ENCODE peak calls at places on chromosome 11, in six cellular contexts. E is kidney, U is heart left ventricle, P is OCI-LY7, A is endothelial cell of umbilical vein, H is body of pancreas. J is an unnamed sample.
A peak's percentile ranks its signal among the peaks of the same experiment; 100 is the strongest.

GRCh38 chr11:77071077-77071476 is 4.3 kb downstream of the CAPN5 start:
- DNase-seq in E (no peak), A (no peak), U (no peak), H (no peak), P (no peak), J (no peak)

GRCh38 chr11:133509924-133510697 is 22.2 kb downstream of the OPCML start:
- DNase-seq in A (no peak), P (no peak), E (no peak), H (no peak), U (no peak), J (no peak)

GRCh38 chr11:110474578-110474977 is 44.8 kb downstream of the FDX1 start:
- DNase-seq in U (no peak), H (no peak), E (no peak), P (no peak), A (no peak), J (no peak)

GRCh38 chr11:2891901-2892214 is 6.3 kb upstream of the CDKN1C start:
- DNase-seq in H (peak; percentile 70), U (peak; percentile 60), E (no peak), A (no peak), P (no peak), J (no peak)

GRCh38 chr11:92880391-92880790 is 89.1 kb upstream of the MTNR1B start:
- DNase-seq in A (no peak), P (no peak), E (no peak), H (no peak), U (no peak), J (peak; percentile 87)

GRCh38 chr11:57406337-57406904 is 16.0 kb upstream of the PRG2 start:
- DNase-seq in P (no peak), H (no peak), E (no peak), A (peak; percentile 90), U (peak; percentile 57), J (peak; percentile 11)

GRCh38 chr11:10418259-10418949 is 36.7 kb upstream of the AMPD3 start:
- DNase-seq in H (no peak), P (no peak), E (no peak), A (no peak), U (no peak), J (peak; percentile 79)

GRCh38 chr11:60786811-60787567 is 1.9 kb downstream of the MS4A10 start:
- DNase-seq in E (peak; percentile 75), H (peak; percentile 32), P (no peak), U (peak; percentile 86), A (peak; percentile 96), J (peak; percentile 63)

GRCh38 chr11:108115495-108116140 is 5.7 kb upstream of the ACAT1 start:
- DNase-seq in A (peak; percentile 93), U (peak; percentile 86), H (peak; percentile 96), P (peak; percentile 9), E (peak; percentile 90), J (peak; percentile 82)

GRCh38 chr11:115496892-115497291 is 7.3 kb downstream of the CADM1 start:
- DNase-seq in P (no peak), E (no peak), A (no peak), H (no peak), U (no peak), J (no peak)

GRCh38 chr11:18802381-18803257 is 11.0 kb upstream of the PTPN5 start:
- DNase-seq in P (peak; percentile 64), E (no peak), A (peak; percentile 69), U (no peak), H (peak; percentile 65), J (peak; percentile 75)

GRCh38 chr11:130199792-130200191 is 40.2 kb downstream of the ST14 start:
- DNase-seq in U (no peak), P (no peak), E (no peak), H (no peak), A (no peak), J (no peak)

GRCh38 chr11:132472411-132473205 is 1059.7 kb downstream of the OPCML start:
- DNase-seq in A (no peak), U (no peak), E (no peak), H (no peak), P (no peak), J (peak; percentile 79)

GRCh38 chr11:34721646-34722045 is 100.8 kb downstream of the EHF start:
- DNase-seq in H (no peak), U (no peak), A (no peak), P (no peak), E (no peak), J (peak; percentile 2)

GRCh38 chr11:78406568-78407196 is 10.9 kb downstream of the GAB2 start:
- DNase-seq in H (no peak), E (no peak), A (no peak), U (no peak), P (no peak), J (no peak)

GRCh38 chr11:31844351-31844750 is 33.2 kb upstream of the PAX6 start:
- DNase-seq in P (no peak), H (no peak), U (no peak), E (no peak), A (no peak), J (peak; percentile 7)

GRCh38 chr11:60971520-60971919 is at the start of gene CD6:
- DNase-seq in H (no peak), E (no peak), A (no peak), P (no peak), U (no peak), J (no peak)

GRCh38 chr11:64936539-64936938 is 846 bp upstream of the GPHA2 start:
- DNase-seq in U (no peak), E (no peak), P (no peak), H (no peak), A (no peak), J (no peak)

GRCh38 chr11:100827934-100828661 is 141.0 kb downstream of the ARHGAP42 start:
- DNase-seq in P (peak; percentile 1), A (peak; percentile 70), H (peak; percentile 18), U (no peak), E (no peak), J (no peak)

GRCh38 chr11:61023086-61024035 is 51.9 kb downstream of the CD6 start:
- DNase-seq in U (no peak), A (no peak), P (no peak), E (no peak), H (no peak), J (no peak)

GRCh38 chr11:61871158-61871597 is 20.2 kb downstream of the FADS3 start:
- DNase-seq in U (peak; percentile 88), P (peak; percentile 81), A (peak; percentile 76), E (peak; percentile 92), H (peak; percentile 58), J (peak; percentile 78)

GRCh38 chr11:114181195-114181594 is 115.0 kb upstream of the NNMT start:
- DNase-seq in P (no peak), U (no peak), H (no peak), E (no peak), A (no peak), J (no peak)

GRCh38 chr11:114181752-114182151 is 114.4 kb upstream of the NNMT start:
- DNase-seq in A (no peak), U (no peak), P (no peak), H (no peak), E (no peak), J (no peak)

GRCh38 chr11:114180301-114181055 is 115.7 kb upstream of the NNMT start:
- DNase-seq in U (peak; percentile 71), H (peak; percentile 81), A (peak; percentile 59), P (peak; percentile 74), E (peak; percentile 70), J (no peak)

GRCh38 chr11:114178656-114179055 is 117.5 kb upstream of the NNMT start:
- DNase-seq in P (no peak), U (no peak), H (no peak), E (no peak), A (no peak), J (no peak)

DNA sequence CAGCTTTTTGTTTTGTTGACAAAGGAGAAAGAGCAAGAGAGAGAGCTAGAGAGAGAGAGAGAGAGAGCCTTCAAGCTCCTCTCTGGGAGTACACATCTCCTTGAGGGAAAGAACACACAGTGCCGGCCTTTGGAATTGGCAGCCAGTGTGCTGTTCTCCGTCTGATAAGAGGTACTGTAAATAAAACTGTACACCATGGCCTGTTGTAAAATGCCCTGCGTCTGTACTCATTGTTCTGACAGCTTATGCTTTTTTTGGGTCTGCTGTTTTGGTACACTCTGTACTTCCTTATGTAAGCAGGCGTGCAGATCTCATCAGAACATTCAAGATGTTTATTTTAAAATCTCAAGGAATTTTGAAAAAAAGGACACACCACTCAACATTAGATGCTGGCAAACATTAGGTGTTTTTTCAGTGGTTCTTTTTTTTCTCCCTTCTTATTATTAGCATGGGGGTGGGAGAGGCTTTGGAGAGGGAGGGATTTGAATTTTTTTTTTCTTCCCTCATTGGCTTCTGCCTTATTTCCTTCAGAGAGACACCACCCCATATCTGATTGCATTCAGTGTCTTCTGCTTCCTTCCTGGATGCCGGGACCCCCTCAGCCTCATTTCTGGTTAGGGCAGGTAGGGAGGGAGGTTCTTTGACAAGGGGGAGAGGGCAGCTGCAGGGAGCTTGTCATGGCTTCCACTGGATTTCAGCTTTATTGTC is 116.8 kb upstream of the NNMT start:
- DNase-seq in A (peak; percentile 97), H (peak; percentile 88), P (peak; percentile 26), E (peak; percentile 94), U (peak; percentile 95), J (no peak)
- H3K4me3 ChIP-seq in A (no peak overlapping the region), H (no peak overlapping the region), P (peak overlapping the region; percentile 2), E (peak overlapping the region; percentile 58), U (peak overlapping the region; percentile 38), J (no peak overlapping the region)

GRCh38 chr11:102166175-102166574 is 55.9 kb downstream of the YAP1 start:
- DNase-seq in H (no peak), E (no peak), P (no peak), A (no peak), U (no peak), J (no peak)
- H3K4me3 ChIP-seq in H (no peak overlapping the region), E (no peak overlapping the region), P (no peak overlapping the region), A (no peak overlapping the region), U (no peak overlapping the region), J (no peak overlapping the region)

GRCh38 chr11:104361975-104362374 is 198.0 kb upstream of the PDGFD start:
- DNase-seq in A (no peak), H (no peak), U (no peak), E (no peak), P (no peak), J (no peak)
- H3K4me3 ChIP-seq in A (no peak overlapping the region), H (no peak overlapping the region), U (no peak overlapping the region), E (no peak overlapping the region), P (no peak overlapping the region), J (no peak overlapping the region)

GRCh38 chr11:69644962-69645675 is 4.2 kb downstream of the CCND1 start:
- DNase-seq in A (no peak), P (no peak), E (peak; percentile 63), U (no peak), H (no peak), J (no peak)
- H3K4me3 ChIP-seq in A (no peak overlapping the region), P (no peak overlapping the region), E (no peak overlapping the region), U (peak overlapping the region; percentile 97), H (no peak overlapping the region), J (peak overlapping the region; percentile 45)

DNA sequence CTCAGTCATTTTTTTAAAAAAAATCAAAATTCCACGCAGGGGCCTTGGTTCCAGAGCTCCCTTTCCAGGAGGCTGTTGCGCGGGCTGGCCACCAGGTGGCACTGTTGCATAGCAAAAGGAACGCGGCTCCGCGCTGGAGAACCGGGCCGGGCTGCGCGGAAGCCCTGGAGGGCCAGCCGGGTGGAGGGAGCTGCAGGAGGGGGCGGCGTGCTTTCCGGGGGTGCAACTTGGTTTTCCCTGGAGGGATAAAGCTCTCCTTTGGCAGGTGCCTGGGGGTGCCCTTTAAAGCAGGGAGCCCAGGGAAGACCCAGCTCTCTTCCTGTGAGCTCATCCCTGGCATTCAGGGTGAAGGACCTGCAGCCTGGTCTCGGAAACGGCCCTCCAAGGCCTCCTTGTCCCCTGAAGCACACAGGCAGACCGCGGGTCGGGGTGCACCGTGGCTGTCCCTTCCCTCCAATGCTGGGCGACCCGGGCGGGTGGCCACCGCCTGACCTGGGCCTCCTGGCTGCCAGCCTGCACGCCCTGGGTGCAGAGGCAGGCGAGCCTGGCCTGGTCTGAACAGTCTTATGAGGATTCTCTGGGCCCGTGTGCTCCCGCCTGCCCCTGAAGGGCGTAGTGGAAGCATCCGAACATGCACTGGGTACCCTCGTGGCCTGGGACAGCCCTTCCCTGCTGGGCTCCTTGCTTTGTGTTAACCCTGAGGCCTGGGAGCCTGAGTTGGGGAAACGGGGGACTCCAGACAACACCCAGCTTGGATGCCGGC is 23.4 kb downstream of the KRTAP5-5 start:
- DNase-seq in H (peak; percentile 78), A (peak; percentile 44), P (peak; percentile 57), E (peak; percentile 92), U (peak; percentile 68), J (peak; percentile 34)
- H3K4me3 ChIP-seq in H (no peak overlapping the region), A (no peak overlapping the region), P (no peak overlapping the region), E (no peak overlapping the region), U (no peak overlapping the region), J (no peak overlapping the region)

J was measured in AG10803.